ENCODE peak calls at places on chromosomes 13 and 19, in six cellular contexts. O, U, G, E, A and N are unnamed samples.

GRCh38 chr19:19595171-19595701 is 23.3 kb downstream of the PBX4 start:
- DNase-seq in U (peak; percentile 52), A (peak; percentile 76), O (no peak), E (no peak), G (no peak), N (peak; percentile 86)

GRCh38 chr19:41707502-41707812 is 969 bp upstream of the CEACAM5 start:
- DNase-seq in O (no peak), U (no peak), E (no peak), A (no peak), G (no peak), N (no peak)

GRCh38 chr13:36752673-36753072 is 66.3 kb upstream of the RFXAP start:
- DNase-seq in A (no peak), G (no peak), O (no peak), U (no peak), E (no peak), N (peak; percentile 37)

GRCh38 chr13:60397693-60398437 is 845 bp downstream of the TDRD3 start:
- DNase-seq in A (peak; percentile 63), U (peak; percentile 72), E (peak; percentile 29), O (peak; percentile 74), G (peak; percentile 74), N (peak; percentile 79)

GRCh38 chr19:15304140-15304705 is 28.1 kb downstream of the BRD4 start:
- DNase-seq in U (peak; percentile 47), O (peak; percentile 39), E (no peak), A (no peak), G (peak; percentile 58), N (no peak)

GRCh38 chr19:49073514-49074378 is 1.2 kb upstream of the KCNA7 start:
- DNase-seq in A (no peak), G (peak; percentile 63), U (no peak), O (no peak), E (no peak), N (no peak)

GRCh38 chr19:7947939-7948338 is 4.5 kb upstream of the TIMM44 start:
- DNase-seq in G (no peak), E (no peak), O (no peak), U (no peak), A (no peak), N (peak; percentile 39)

GRCh38 chr13:50126378-50127016 is 111.3 kb downstream of the KCNRG start:
- DNase-seq in G (no peak), U (peak; percentile 58), O (no peak), A (no peak), E (no peak), N (peak; percentile 72)

GRCh38 chr19:10292206-10292788 is 2.5 kb downstream of the ICAM5 start:
- DNase-seq in A (peak; percentile 82), E (no peak), O (peak; percentile 85), G (peak; percentile 85), U (peak; percentile 70), N (peak; percentile 88)

GRCh38 chr19:7602240-7602934 is 6.7 kb downstream of the CAMSAP3 start:
- DNase-seq in U (no peak), G (no peak), E (no peak), O (no peak), A (peak; percentile 81), N (no peak)

GRCh38 chr19:32367948-32368536 is 22.6 kb downstream of the ZNF507 start:
- DNase-seq in U (no peak), A (no peak), O (no peak), E (no peak), G (no peak), N (no peak)

DNA sequence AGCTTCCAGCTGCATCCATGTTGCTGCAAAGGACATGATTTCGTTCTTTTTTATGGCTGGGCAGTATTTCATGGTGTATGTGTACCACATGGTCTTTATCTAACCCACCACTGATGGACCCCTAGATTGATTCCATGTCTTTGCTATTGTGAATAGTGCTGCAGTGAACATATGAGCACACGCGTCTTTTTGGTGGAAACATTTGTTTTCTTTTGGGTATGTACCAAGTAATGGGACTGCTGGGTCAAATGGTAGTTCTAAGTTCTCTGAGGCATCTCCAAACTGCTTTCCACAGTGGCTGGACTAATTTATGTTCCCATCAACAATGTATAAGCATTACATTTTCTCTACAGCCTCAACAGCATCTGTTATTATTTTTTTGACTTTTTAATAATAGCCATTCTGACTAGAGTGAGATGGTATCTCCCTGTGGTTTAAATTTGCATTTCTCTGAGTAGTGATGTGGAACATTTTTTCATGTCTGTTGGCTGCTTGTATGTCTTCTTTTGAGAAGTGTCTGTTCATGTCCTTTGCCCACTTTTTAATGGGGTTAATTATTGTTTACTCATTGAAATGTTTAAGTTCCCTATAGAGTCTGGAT is 6.8 kb upstream of the UBE2L5 start:
- DNase-seq in E (no peak), U (peak; percentile 29), O (no peak), A (no peak), G (no peak), N (no peak)
- TF ChIP-seq CTCF in E (no peak), U (no peak), O (no peak), A (no peak), G (no peak), N (no peak)

GRCh38 chr13:110911880-110912279 is 3.0 kb downstream of the ANKRD10 start:
- DNase-seq in G (no peak), E (no peak), A (no peak), U (no peak), O (no peak), N (no peak)
- H3K4me3 ChIP-seq in G (no peak overlapping the region), E (peak overlapping the region; percentile 99), A (peak overlapping the region; percentile 95), U (no peak overlapping the region), O (peak overlapping the region; percentile 98), N (no peak overlapping the region)

GRCh38 chr13:98147521-98147920 is 4.6 kb downstream of the FARP1 start:
- DNase-seq in U (peak; percentile 12), A (no peak), G (no peak), O (no peak), E (no peak), N (peak; percentile 19)
- TF ChIP-seq CTCF in U (no peak), A (no peak), G (no peak), O (no peak), E (no peak), N (peak; percentile 20)

GRCh38 chr19:345320-345879 is 804 bp upstream of the MIER2 start:
- DNase-seq in O (no peak), E (no peak), U (peak; percentile 33), A (no peak), G (no peak), N (no peak)
- H3K4me3 ChIP-seq in O (peak overlapping the region; percentile 81), E (no peak overlapping the region), U (no peak overlapping the region), A (peak overlapping the region; percentile 97), G (no peak overlapping the region), N (no peak overlapping the region)

DNA sequence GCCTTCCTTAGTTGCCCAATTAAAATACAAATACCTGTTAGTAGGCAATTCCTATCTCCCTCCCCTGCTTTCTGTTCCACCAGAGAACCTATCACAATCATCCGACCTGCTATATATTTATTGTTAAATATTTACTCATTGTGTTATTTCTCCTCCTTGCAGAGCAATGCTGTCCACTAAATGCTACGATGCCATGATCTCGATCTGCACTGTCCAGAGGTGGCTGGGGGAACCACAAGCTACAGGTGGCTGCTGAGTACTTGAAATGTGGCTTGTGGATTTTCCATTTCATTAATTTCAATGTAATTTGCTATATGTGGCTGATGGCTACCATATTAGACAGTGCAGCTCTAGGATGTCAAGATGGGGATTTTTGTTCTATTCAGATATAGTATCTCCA is 5.1 kb downstream of the KLK6 start:
- DNase-seq in A (no peak), G (no peak), O (no peak), U (no peak), E (no peak), N (no peak)
- TF ChIP-seq CTCF in A (no peak), G (no peak), O (no peak), U (no peak), E (no peak), N (no peak)

DNA sequence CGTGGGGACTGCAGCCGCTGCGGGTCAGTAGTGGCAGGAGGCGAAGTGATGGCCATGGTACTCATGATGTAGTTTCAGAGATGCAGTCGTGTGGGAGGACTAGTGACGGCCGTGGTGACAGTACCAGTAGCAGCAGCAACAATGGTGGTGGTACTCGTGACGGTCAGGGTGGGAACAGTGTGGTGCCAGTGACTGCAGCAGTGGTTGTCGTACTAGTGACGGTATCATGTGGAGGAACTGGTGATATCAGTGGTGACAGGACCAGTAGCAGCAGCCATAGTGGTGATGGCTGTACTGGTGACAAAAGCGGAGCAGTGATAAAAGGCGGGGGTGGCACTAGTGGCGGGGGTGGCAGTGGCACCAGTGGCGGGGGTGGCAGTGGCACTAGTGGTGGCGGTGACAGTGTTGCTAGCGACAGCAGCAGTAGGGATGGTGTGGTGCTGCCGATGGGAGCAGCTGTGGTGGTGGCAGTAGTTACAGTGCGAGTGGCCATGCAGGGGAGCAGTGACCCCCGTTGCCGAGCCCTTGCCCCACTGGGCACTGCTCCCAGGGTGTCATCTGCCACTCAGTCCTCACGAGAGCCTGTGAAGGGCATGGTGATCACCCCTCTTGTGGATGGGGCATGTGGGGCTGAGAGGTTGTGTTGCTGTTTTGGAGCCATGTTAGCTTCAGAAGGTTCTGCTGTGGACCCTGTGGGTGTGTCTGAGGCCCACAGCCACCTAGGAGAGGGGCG is 22.7 kb downstream of the ADPRHL1 start:
- DNase-seq in A (no peak), G (no peak), E (no peak), U (no peak), O (no peak), N (no peak)
- H3K4me3 ChIP-seq in A (no peak overlapping the region), G (no peak overlapping the region), E (no peak overlapping the region), U (no peak overlapping the region), O (no peak overlapping the region), N (no peak overlapping the region)

GRCh38 chr13:41597348-41598041 is 140.1 kb downstream of the RGCC start:
- DNase-seq in E (no peak), U (no peak), A (no peak), G (no peak), O (no peak), N (peak; percentile 47)

GRCh38 chr13:41601718-41602445 is 144.5 kb downstream of the RGCC start:
- DNase-seq in E (no peak), U (peak; percentile 93), G (no peak), A (no peak), O (no peak), N (no peak)

GRCh38 chr13:41603917-41604316 is 146.6 kb downstream of the RGCC start:
- DNase-seq in O (no peak), U (peak; percentile 49), G (peak; percentile 37), E (no peak), A (no peak), N (peak; percentile 75)

GRCh38 chr13:41596190-41596589 is 138.8 kb downstream of the RGCC start:
- DNase-seq in G (no peak), A (no peak), E (no peak), U (no peak), O (no peak), N (peak; percentile 65)

GRCh38 chr13:41599619-41600018 is 142.3 kb downstream of the RGCC start:
- DNase-seq in E (no peak), U (no peak), A (no peak), O (no peak), G (no peak), N (no peak)
- TF ChIP-seq CTCF in E (no peak), U (no peak), A (no peak), O (no peak), G (no peak), N (no peak)